ENCODE peak calls at places on chromosomes 1 and 21, in five cellular contexts. One of them, this sample, is unnamed.

GRCh38 chr1:15962176-15962575 is 13.7 kb downstream of the ZBTB17 start:
- DNase-seq in endothelial cell: no peak
- DNase-seq in upper lobe of right lung: no peak
- DNase-seq in ovary: no peak
- DNase-seq in H9: no peak
- DNase-seq in this sample: no peak

GRCh38 chr1:163528710-163529348 is 207.1 kb downstream of the NUF2 start:
- DNase-seq in upper lobe of right lung: no peak
- DNase-seq in ovary: no peak
- DNase-seq in endothelial cell: peak
- DNase-seq in H9: no peak
- DNase-seq in this sample: peak

GRCh38 chr21:37566790-37567725 is 200.5 kb downstream of the DYRK1A start:
- DNase-seq in H9: no peak
- DNase-seq in upper lobe of right lung: no peak
- DNase-seq in ovary: peak
- DNase-seq in endothelial cell: no peak
- DNase-seq in this sample: no peak

GRCh38 chr1:173112129-173112528 is 61.4 kb upstream of the TNFSF18 start:
- DNase-seq in H9: no peak
- DNase-seq in ovary: no peak
- DNase-seq in upper lobe of right lung: no peak
- DNase-seq in endothelial cell: no peak
- DNase-seq in this sample: no peak

GRCh38 chr1:210250665-210250997 is 18.0 kb downstream of the SERTAD4 start:
- DNase-seq in ovary: no peak
- DNase-seq in upper lobe of right lung: no peak
- DNase-seq in H9: peak
- DNase-seq in endothelial cell: peak
- DNase-seq in this sample: no peak

GRCh38 chr1:117605164-117605810 is 561 bp upstream of the TENT5C start:
- DNase-seq in ovary: no peak
- DNase-seq in endothelial cell: no peak
- DNase-seq in upper lobe of right lung: no peak
- DNase-seq in H9: no peak
- DNase-seq in this sample: peak

GRCh38 chr1:179818743-179819173 is 58.8 kb downstream of the TOR1AIP2 start:
- DNase-seq in endothelial cell: no peak
- DNase-seq in upper lobe of right lung: no peak
- DNase-seq in ovary: peak
- DNase-seq in H9: no peak
- DNase-seq in this sample: no peak

GRCh38 chr1:230542054-230542453 is 100.2 kb upstream of the COG2 start:
- DNase-seq in endothelial cell: no peak
- DNase-seq in ovary: no peak
- DNase-seq in upper lobe of right lung: no peak
- DNase-seq in H9: no peak
- DNase-seq in this sample: no peak

GRCh38 chr21:34367320-34367935 is 3.6 kb downstream of the KCNE2 start:
- DNase-seq in ovary: no peak
- DNase-seq in H9: peak
- DNase-seq in endothelial cell: peak
- DNase-seq in upper lobe of right lung: no peak
- DNase-seq in this sample: peak

GRCh38 chr21:31221051-31221450 is 123.0 kb downstream of the TIAM1 start:
- DNase-seq in endothelial cell: no peak
- DNase-seq in upper lobe of right lung: no peak
- DNase-seq in ovary: no peak
- DNase-seq in H9: no peak
- DNase-seq in this sample: no peak

GRCh38 chr1:31715873-31716220 is 12.0 kb upstream of the COL16A1 start:
- DNase-seq in endothelial cell: no peak
- DNase-seq in upper lobe of right lung: no peak
- DNase-seq in H9: no peak
- DNase-seq in ovary: no peak
- DNase-seq in this sample: no peak
- TF ChIP-seq CTCF in endothelial cell: no peak
- TF ChIP-seq CTCF in upper lobe of right lung: no peak
- TF ChIP-seq CTCF in H9: no peak
- TF ChIP-seq CTCF in ovary: no peak
- TF ChIP-seq CTCF in this sample: peak

DNA sequence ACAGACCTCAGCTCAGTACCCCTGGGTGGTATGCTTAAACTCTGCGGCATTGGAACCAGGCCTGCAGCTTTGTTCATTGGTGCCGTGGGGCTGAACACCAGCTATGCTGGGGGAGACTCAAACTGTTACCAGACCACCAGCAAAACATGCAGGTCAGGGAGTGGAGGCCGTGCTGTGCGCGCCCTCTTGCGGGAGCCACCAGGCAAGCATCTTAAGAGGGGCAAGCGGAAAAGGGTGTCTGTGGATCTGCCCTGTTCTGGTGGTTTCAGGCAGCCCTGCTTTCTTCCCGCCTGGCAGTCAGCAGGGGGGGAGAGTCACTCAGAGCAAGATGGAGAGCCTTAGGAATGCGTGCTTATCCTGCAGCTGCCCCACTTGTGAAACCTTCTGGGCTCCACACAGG is 276.9 kb upstream of the ZRANB2 start:
- DNase-seq in upper lobe of right lung: no peak
- DNase-seq in H9: peak
- DNase-seq in endothelial cell: no peak
- DNase-seq in ovary: no peak
- DNase-seq in this sample: no peak
- TF ChIP-seq CTCF in upper lobe of right lung: no peak
- TF ChIP-seq CTCF in H9: peak
- TF ChIP-seq CTCF in endothelial cell: no peak
- TF ChIP-seq CTCF in ovary: no peak
- TF ChIP-seq CTCF in this sample: no peak

GRCh38 chr1:29117381-29117780 is 6.3 kb downstream of the TMEM200B start:
- DNase-seq in ovary: no peak
- DNase-seq in endothelial cell: no peak
- DNase-seq in H9: no peak
- DNase-seq in upper lobe of right lung: no peak
- DNase-seq in this sample: no peak
- TF ChIP-seq CTCF in ovary: peak
- TF ChIP-seq CTCF in endothelial cell: no peak
- TF ChIP-seq CTCF in H9: peak
- TF ChIP-seq CTCF in upper lobe of right lung: peak
- TF ChIP-seq CTCF in this sample: peak

GRCh38 chr1:167791281-167792209 is 69.8 kb downstream of the MPZL1 start:
- DNase-seq in ovary: no peak
- DNase-seq in H9: no peak
- DNase-seq in endothelial cell: no peak
- DNase-seq in upper lobe of right lung: no peak
- DNase-seq in this sample: peak
- TF ChIP-seq CTCF in ovary: no peak
- TF ChIP-seq CTCF in H9: no peak
- TF ChIP-seq CTCF in endothelial cell: no peak
- TF ChIP-seq CTCF in upper lobe of right lung: no peak
- TF ChIP-seq CTCF in this sample: no peak